ENCODE peak calls at places on chromosomes 4 and X, in four cellular contexts. X is HFF-Myc, L is caudate nucleus, M is amygdala. O is an unnamed sample.

GRCh38 chrX:153926863-153927685 is 1.0 kb upstream of the ARHGAP4 start:
- DNase-seq in X (no peak), L (no peak), M (no peak), O (peak)

GRCh38 chr4:5368426-5368825 is 317.1 kb downstream of the STK32B start:
- DNase-seq in X (no peak), L (no peak), M (no peak), O (no peak)

GRCh38 chrX:20410540-20410939 is 143.8 kb upstream of the RPS6KA3 start:
- DNase-seq in X (no peak), L (no peak), M (no peak), O (no peak)

GRCh38 chrX:123481908-123482873 is 250.7 kb downstream of the THOC2 start:
- DNase-seq in X (no peak), L (peak), M (no peak), O (no peak)

GRCh38 chr4:178316211-178316610 is 874.0 kb upstream of the AGA start:
- DNase-seq in X (no peak), L (no peak), M (no peak), O (no peak)

GRCh38 chr4:74873545-74874295 is 59.2 kb upstream of the PARM1 start:
- DNase-seq in X (no peak), L (no peak), M (no peak), O (no peak)

GRCh38 chr4:19309365-19309764 is 942.3 kb upstream of the SLIT2 start:
- DNase-seq in X (peak), L (no peak), M (no peak), O (no peak)

GRCh38 chrX:3599787-3600465 is 113.5 kb downstream of the PRKX start:
- DNase-seq in X (no peak), L (no peak), M (no peak), O (no peak)

GRCh38 chrX:50495616-50496015 is 25.0 kb upstream of the DGKK start:
- DNase-seq in X (no peak), L (no peak), M (no peak), O (no peak)

GRCh38 chr4:1214101-1215095 is 34.5 kb downstream of the CTBP1 start:
- DNase-seq in X (no peak), L (no peak), M (no peak), O (no peak)

O was measured in CD8-positive, alpha-beta memory T cell.